ENCODE peak calls at places on chromosomes 7 and 10, in ten cellular contexts. X is GM12865; Q is breast epithelium; A is astrocyte of the cerebellum; N is tibial artery; E is A549; T is hepatocyte; U is cardiac muscle cell; K is prostate gland; Z is CD8-positive, alpha-beta T cell. G is an unnamed sample.
A peak's percentile ranks its signal among the peaks of the same experiment; 100 is the strongest.

GRCh38 chr10:115827180-115827579 is 445.8 kb downstream of the GFRA1 start:
- DNase-seq in X (no peak), Q (no peak), A (peak; percentile 43), N (no peak), E (no peak), T (peak; percentile 7), U (peak; percentile 16), K (no peak), Z (no peak), G (no peak)

GRCh38 chr10:73209705-73210104 is 37.4 kb downstream of the DNAJC9 start:
- DNase-seq in X (no peak), Q (no peak), A (peak; percentile 13), N (no peak), E (no peak), T (no peak), U (peak; percentile 34), K (no peak), Z (no peak), G (no peak)

GRCh38 chr10:13877154-13877909 is 290.6 kb downstream of the PRPF18 start:
- DNase-seq in X (no peak), Q (peak; percentile 32), A (no peak), N (peak; percentile 94), E (no peak), T (no peak), U (peak; percentile 55), K (no peak), Z (no peak), G (peak; percentile 15)

GRCh38 chr7:158468700-158469296 is 118.8 kb downstream of the PTPRN2 start:
- DNase-seq in X (no peak), Q (no peak), A (no peak), N (no peak), E (no peak), T (no peak), U (no peak), K (no peak), Z (no peak), G (no peak)

GRCh38 chr7:81604808-81605174 is 165.1 kb downstream of the HGF start:
- DNase-seq in X (no peak), Q (no peak), A (no peak), N (no peak), E (no peak), T (no peak), U (no peak), K (no peak), Z (no peak), G (no peak)

GRCh38 chr10:11437391-11438241 is 173.8 kb downstream of the USP6NL start:
- DNase-seq in X (no peak), Q (no peak), A (no peak), N (no peak), E (no peak), T (no peak), U (no peak), K (no peak), Z (peak; percentile 41), G (no peak)

GRCh38 chr7:98870071-98870651 is 347 bp upstream of the TMEM130 start:
- DNase-seq in X (peak; percentile 82), Q (no peak), A (no peak), N (peak; percentile 33), E (peak; percentile 47), T (peak; percentile 67), U (peak; percentile 47), K (no peak), Z (no peak), G (no peak)

GRCh38 chr10:1402016-1402820 is 335.1 kb downstream of the ADARB2 start:
- DNase-seq in X (no peak), Q (no peak), A (no peak), N (no peak), E (no peak), T (no peak), U (no peak), K (no peak), Z (peak; percentile 9), G (no peak)

GRCh38 chr7:107998150-107998549 is 4.8 kb downstream of the LAMB1 start:
- DNase-seq in X (no peak), Q (no peak), A (no peak), N (no peak), E (no peak), T (no peak), U (no peak), K (no peak), Z (no peak), G (no peak)

GRCh38 chr10:78474743-78475142 is 441.1 kb downstream of the RPS24 start:
- DNase-seq in X (no peak), Q (no peak), A (no peak), N (no peak), E (no peak), T (no peak), U (no peak), K (no peak), Z (peak; percentile 37), G (no peak)

GRCh38 chr10:69632516-69633199 is 2.6 kb downstream of the FAM241B start:
- DNase-seq in X (no peak), Q (peak; percentile 8), A (no peak), N (no peak), E (no peak), T (no peak), U (no peak), K (no peak), Z (peak; percentile 25), G (no peak)

GRCh38 chr10:95467162-95467599 is 94.0 kb downstream of the SORBS1 start:
- DNase-seq in X (no peak), Q (peak; percentile 81), A (no peak), N (peak; percentile 53), E (no peak), T (peak; percentile 83), U (peak; percentile 58), K (peak; percentile 69), Z (no peak), G (no peak)

GRCh38 chr7:106778656-106779250 is 86.3 kb upstream of the PIK3CG start:
- DNase-seq in X (no peak), Q (no peak), A (no peak), N (no peak), E (no peak), T (no peak), U (no peak), K (no peak), Z (no peak), G (no peak)

GRCh38 chr7:67438174-67438837 is 441.7 kb downstream of the TYW1 start:
- DNase-seq in X (no peak), Q (no peak), A (no peak), N (no peak), E (no peak), T (no peak), U (no peak), K (no peak), Z (no peak), G (peak; percentile 84)

GRCh38 chr10:107264742-107265141 is 100.2 kb upstream of the SORCS1 start:
- DNase-seq in X (peak; percentile 3), Q (no peak), A (no peak), N (no peak), E (no peak), T (no peak), U (no peak), K (no peak), Z (no peak), G (no peak)
- TF ChIP-seq CTCF in X (no peak), Q (no peak), A (no peak), N (no peak), E (no peak), T (no peak), U (no peak), K (no peak), Z (no peak), G (no peak)

GRCh38 chr10:97722980-97723379 is 9.4 kb downstream of the MARVELD1 start:
- DNase-seq in X (no peak), Q (no peak), A (no peak), N (no peak), E (peak; percentile 30), T (no peak), U (no peak), K (no peak), Z (no peak), G (no peak)

GRCh38 chr10:97729014-97729413 is 7.9 kb upstream of the ZFYVE27 start:
- DNase-seq in X (no peak), Q (no peak), A (no peak), N (no peak), E (no peak), T (no peak), U (no peak), K (no peak), Z (no peak), G (no peak)

GRCh38 chr10:97724341-97724941 is 10.9 kb downstream of the MARVELD1 start:
- DNase-seq in X (no peak), Q (no peak), A (no peak), N (no peak), E (peak; percentile 50), T (peak; percentile 41), U (peak; percentile 54), K (no peak), Z (no peak), G (no peak)

GRCh38 chr10:97721871-97722780 is 8.6 kb downstream of the MARVELD1 start:
- DNase-seq in X (no peak), Q (no peak), A (no peak), N (no peak), E (no peak), T (no peak), U (no peak), K (no peak), Z (no peak), G (no peak)

GRCh38 chr10:97726636-97727178 is 10.2 kb upstream of the ZFYVE27 start:
- DNase-seq in X (no peak), Q (no peak), A (peak; percentile 70), N (no peak), E (peak; percentile 38), T (peak; percentile 64), U (peak; percentile 79), K (peak; percentile 43), Z (no peak), G (no peak)
- H3K4me3 ChIP-seq in X (no peak overlapping the region), Q (no peak overlapping the region), A (peak overlapping the region; percentile 6), N (no peak overlapping the region), E (no peak overlapping the region), T (no peak overlapping the region), U (no peak overlapping the region), K (no peak overlapping the region), Z (no peak overlapping the region), G (no peak overlapping the region)

DNA sequence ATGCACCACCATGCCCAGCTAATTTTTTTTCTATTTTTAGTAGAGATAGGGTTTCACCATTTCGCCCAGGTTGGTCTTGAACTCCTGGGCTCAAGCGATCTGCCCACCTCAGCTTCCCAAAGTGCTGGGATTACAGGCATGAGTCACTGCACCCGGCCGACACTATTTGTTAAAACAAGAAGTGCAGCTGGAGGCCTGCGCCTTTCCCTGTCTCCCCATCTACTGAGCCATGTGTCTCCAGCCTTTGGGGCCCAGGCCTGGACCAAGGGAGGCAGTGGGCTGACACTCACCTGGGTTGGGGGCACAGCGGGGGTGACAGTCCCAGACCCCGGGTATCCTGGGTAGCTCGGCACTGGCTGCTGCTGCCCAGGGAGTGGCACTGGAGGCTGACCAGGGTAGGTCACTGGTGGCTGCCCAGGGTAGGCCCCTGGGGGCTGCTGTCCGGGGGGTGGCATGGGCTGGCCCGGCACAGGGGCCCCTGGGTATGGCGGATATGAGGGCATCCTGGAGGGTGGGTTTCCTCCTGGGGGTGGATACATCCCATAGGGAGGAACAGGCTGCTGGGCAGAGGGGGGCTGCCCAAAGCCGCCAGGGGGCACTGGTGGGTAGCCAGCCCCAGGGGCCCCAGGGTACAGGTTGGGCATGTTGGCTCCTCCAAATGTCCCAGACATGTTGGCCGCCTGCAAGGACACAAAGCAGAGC is 36.3 kb downstream of the PLAC9 start:
- DNase-seq in X (peak; percentile 38), Q (no peak), A (no peak), N (no peak), E (no peak), T (no peak), U (no peak), K (no peak), Z (no peak), G (no peak)
- TF ChIP-seq CTCF in X (peak; percentile 60), Q (no peak), A (peak; percentile 17), N (no peak), E (peak; percentile 47), T (no peak), U (peak; percentile 34), K (no peak), Z (no peak), G (peak; percentile 20)

GRCh38 chr10:21518629-21519321 is 6.7 kb downstream of the SKIDA1 start:
- DNase-seq in X (no peak), Q (no peak), A (no peak), N (no peak), E (peak; percentile 33), T (peak; percentile 52), U (peak; percentile 78), K (no peak), Z (no peak), G (no peak)
- H3K4me3 ChIP-seq in X (peak overlapping the region; percentile 59), Q (peak overlapping the region; percentile 54), A (peak overlapping the region; percentile 57), N (peak overlapping the region; percentile 52), E (peak overlapping the region; percentile 71), T (peak overlapping the region; percentile 38), U (peak overlapping the region; percentile 78), K (peak overlapping the region; percentile 45), Z (no peak overlapping the region), G (no peak overlapping the region)

G was measured in LNCaP clone FGC.